ENCODE peak calls at places on chromosomes 4 and X, in eight cellular contexts. V is testis, X is osteoblast, U is brain microvascular endothelial cell, B is BJ, Y is GM12865, H is tibial artery, M is AG04450. C is an unnamed sample.

GRCh38 chrX:18833071-18833731 is 125.8 kb downstream of the PPEF1 start:
- DNase-seq in H (peak), V (peak), U (peak), X (no peak), Y (no peak), M (no peak), B (no peak), C (peak)

GRCh38 chrX:136192135-136192534 is 44.8 kb downstream of the FHL1 start:
- DNase-seq in M (no peak), Y (no peak), X (no peak), U (no peak), B (no peak), H (no peak), V (no peak), C (no peak)

GRCh38 chr4:5019274-5019673 is at the start of gene CYTL1:
- DNase-seq in X (no peak), M (no peak), Y (no peak), H (no peak), B (no peak), U (no peak), V (no peak), C (peak)

GRCh38 chr4:139027771-139028170 is 12.2 kb downstream of the NOCT start:
- DNase-seq in M (no peak), U (no peak), X (no peak), V (no peak), Y (no peak), H (no peak), B (no peak), C (no peak)

GRCh38 chr4:115575851-115576250 is 462.4 kb upstream of the NDST4 start:
- DNase-seq in X (no peak), H (no peak), Y (no peak), M (no peak), B (no peak), U (no peak), V (no peak), C (no peak)

GRCh38 chrX:72545990-72546389 is 26.7 kb downstream of the HDAC8 start:
- DNase-seq in X (no peak), M (no peak), U (peak), Y (no peak), B (no peak), H (no peak), V (no peak), C (no peak)

GRCh38 chrX:19545651-19546050 is 30.3 kb upstream of the MAP3K15 start:
- DNase-seq in V (no peak), H (no peak), Y (no peak), U (no peak), B (no peak), X (no peak), M (no peak), C (no peak)

GRCh38 chrX:1679238-1679637 is 64.4 kb downstream of the ASMT start:
- DNase-seq in B (peak), V (no peak), H (no peak), X (no peak), Y (peak), U (peak), M (no peak), C (no peak)

GRCh38 chrX:93673869-93674271 is at the start of gene FAM133A:
- DNase-seq in H (no peak), X (no peak), Y (no peak), B (peak), M (no peak), U (no peak), V (peak), C (peak)

GRCh38 chr4:182847543-182847942 is 69.6 kb downstream of the DCTD start:
- DNase-seq in H (no peak), B (no peak), Y (no peak), U (no peak), X (no peak), V (no peak), M (no peak), C (peak)

GRCh38 chr4:165516281-165516833 is 137.5 kb downstream of the CPE start:
- DNase-seq in Y (no peak), X (no peak), M (no peak), V (no peak), U (no peak), B (no peak), H (no peak), C (no peak)

GRCh38 chr4:159141193-159141592 is 38.3 kb downstream of the RAPGEF2 start:
- DNase-seq in X (peak), H (no peak), M (peak), U (peak), Y (no peak), B (no peak), V (no peak), C (no peak)

GRCh38 chr4:86926428-86927086 is 8.3 kb upstream of the AFF1 start:
- DNase-seq in U (no peak), Y (no peak), X (no peak), M (no peak), V (no peak), B (no peak), H (no peak), C (no peak)

GRCh38 chr4:185838514-185839203 is 26.7 kb upstream of the SORBS2 start:
- DNase-seq in M (no peak), U (peak), Y (no peak), X (peak), V (no peak), B (no peak), H (no peak), C (no peak)

GRCh38 chrX:118540342-118540741 is 44.7 kb downstream of the DOCK11 start:
- DNase-seq in M (no peak), B (no peak), U (no peak), V (no peak), X (no peak), H (no peak), Y (no peak), C (no peak)

GRCh38 chrX:118536204-118536603 is 40.6 kb downstream of the DOCK11 start:
- DNase-seq in Y (peak), B (no peak), U (no peak), X (no peak), V (no peak), M (no peak), H (no peak), C (no peak)

GRCh38 chrX:118541482-118541881 is 45.9 kb downstream of the DOCK11 start:
- DNase-seq in M (no peak), Y (no peak), V (no peak), X (no peak), U (no peak), B (no peak), H (no peak), C (no peak)

GRCh38 chrX:118534716-118535493 is 39.3 kb downstream of the DOCK11 start:
- DNase-seq in Y (no peak), X (no peak), H (no peak), M (no peak), B (no peak), V (no peak), U (no peak), C (peak)

DNA sequence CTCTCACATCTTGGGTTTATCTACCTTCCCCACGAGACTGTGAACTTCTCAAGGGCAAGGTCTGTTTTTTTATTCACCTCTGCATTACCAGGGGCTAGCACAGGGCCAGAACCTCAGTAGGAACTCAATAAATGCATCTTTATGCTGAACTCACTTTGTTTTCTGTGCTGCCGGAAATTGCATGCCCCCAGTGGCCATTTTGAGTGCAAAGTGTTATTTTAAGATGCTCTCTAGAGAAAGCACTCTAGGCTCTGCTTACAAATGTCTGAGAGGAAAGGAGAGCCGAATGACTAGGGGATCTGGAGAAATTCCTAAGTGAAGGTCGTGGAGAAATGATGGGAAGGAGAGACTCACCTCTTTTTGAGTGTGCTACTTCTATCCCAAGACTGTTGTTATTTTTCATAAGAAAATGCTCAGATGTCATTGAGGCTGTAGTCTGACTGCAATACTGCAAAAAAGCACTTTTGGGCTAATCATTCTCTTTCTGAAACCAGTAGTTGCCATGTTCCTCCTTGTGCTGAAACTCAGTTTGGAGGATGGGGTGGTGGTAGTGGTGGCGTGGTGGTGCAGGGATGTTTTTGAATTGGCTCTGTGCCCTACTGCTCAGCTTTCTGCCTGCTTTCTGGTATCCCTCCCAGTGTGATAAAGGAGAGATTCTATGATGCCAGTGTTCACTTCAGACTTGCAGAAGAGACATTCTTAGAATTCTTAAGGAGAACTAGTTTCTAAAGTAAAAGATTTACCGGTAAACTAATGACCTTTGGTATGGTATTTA is 41.3 kb downstream of the DOCK11 start:
- DNase-seq in X (no peak), M (no peak), U (peak), V (no peak), Y (peak), B (no peak), H (no peak), C (peak)
- TF ChIP-seq CTCF in X (peak), M (peak), U (peak), V (peak), Y (peak), B (peak), H (no peak), C (peak)

GRCh38 chr4:122755675-122756074 is 23.2 kb downstream of the BBS12 start:
- DNase-seq in H (no peak), B (no peak), X (no peak), Y (no peak), V (no peak), M (no peak), U (no peak), C (no peak)
- H3K4me3 ChIP-seq in H (no peak), B (no peak), X (no peak), Y (no peak), V (no peak), M (no peak), U (no peak), C (no peak)

DNA sequence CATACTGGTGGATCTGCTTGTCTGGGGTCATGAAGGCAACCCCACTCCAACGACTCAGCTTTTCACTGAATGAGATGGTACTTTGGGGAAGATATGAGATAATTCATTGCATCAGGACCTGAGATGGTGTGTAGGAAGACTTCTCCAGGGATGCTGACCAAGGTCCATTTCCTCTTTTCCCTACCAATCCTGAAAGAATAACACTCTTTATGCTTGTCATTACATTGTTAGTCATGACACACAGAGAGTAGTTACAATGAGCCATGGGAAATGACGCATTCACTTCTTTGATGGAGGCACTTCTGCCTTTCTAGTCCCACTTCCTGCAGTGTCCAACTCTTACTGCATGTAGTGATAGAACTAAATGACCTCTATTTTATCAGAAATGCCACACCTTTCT is 58.6 kb downstream of the AREG start:
- DNase-seq in Y (no peak), H (no peak), M (no peak), B (no peak), V (no peak), U (peak), X (peak), C (no peak)
- TF ChIP-seq CTCF in Y (no peak), H (no peak), M (no peak), B (no peak), V (no peak), U (no peak), X (no peak), C (no peak)

DNA sequence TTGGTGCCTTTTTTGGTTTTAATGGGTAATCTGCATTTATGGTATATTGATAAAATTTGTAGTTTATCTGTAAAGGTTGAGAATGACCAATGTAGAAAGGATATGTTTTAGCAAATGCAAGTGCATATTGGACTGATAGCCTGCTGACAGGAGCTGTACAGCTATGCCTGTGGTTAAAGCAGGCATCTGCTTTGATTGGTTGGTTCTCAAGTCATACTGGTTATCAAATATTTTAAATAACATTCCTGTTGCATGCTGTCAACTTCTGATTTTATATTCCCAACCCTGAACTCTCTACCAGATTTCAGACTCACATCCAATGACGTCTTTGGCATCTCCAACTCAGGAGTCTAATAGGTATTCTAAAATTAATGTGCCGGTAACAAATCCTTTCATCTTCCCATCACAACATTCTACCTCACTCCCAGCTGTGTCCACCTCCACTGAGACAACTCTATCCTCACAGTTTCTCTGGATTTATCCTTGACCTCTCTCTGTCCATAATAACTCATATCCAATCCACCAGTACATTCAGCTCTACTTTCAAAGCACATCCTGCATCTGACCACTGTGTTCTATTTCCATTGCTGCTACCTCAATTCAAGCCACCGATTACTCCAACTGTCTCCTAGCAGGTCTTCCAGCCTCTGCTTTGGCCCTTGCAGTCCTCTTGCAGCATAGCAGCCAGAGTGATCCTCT is 125.7 kb downstream of the CAMK2D start:
- DNase-seq in U (peak), M (peak), B (no peak), X (peak), Y (peak), V (no peak), H (no peak), C (peak)
- H3K4me3 ChIP-seq in U (no peak), M (no peak), B (no peak), X (no peak), Y (no peak), V (no peak), H (no peak), C (no peak)

DNA sequence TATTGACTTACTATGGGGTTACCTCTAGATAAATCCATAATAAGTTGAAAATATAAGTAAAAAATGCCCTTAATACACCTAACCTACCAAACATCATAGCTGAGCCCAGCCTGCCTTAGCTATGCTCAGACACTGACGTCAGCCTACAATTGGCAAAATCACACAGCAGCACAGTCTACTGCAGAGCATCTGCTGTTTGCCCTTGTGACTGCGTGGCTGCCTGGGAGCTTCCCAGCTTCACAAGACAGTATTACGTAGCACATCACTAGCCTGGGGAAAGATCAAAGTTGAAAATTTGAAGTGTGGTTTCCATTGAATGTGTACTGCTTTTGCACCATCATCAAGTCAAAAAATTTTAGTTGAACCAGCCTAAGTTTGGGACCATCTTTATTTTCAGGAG is 8.8 kb downstream of the HTT-AS start:
- DNase-seq in B (no peak), H (no peak), X (no peak), V (no peak), U (no peak), Y (no peak), M (no peak), C (no peak)
- TF ChIP-seq CTCF in B (no peak), H (no peak), X (no peak), V (no peak), U (no peak), Y (no peak), M (no peak), C (no peak)

GRCh38 chr4:108035691-108036090 is 46.0 kb downstream of the HADH start:
- DNase-seq in M (no peak), V (no peak), B (no peak), U (no peak), H (no peak), Y (peak), X (no peak), C (no peak)
- H3K4me3 ChIP-seq in M (no peak), V (no peak), B (no peak), U (no peak), H (no peak), Y (no peak), X (no peak), C (no peak)

GRCh38 chrX:50067435-50068292 is 133.1 kb downstream of the AKAP4 start:
- DNase-seq in V (peak), H (no peak), Y (no peak), B (no peak), M (no peak), U (peak), X (no peak), C (peak)
- TF ChIP-seq CTCF in V (no peak), H (no peak), Y (no peak), B (no peak), M (peak), U (no peak), X (no peak), C (peak)

GRCh38 chr4:2318476-2318875 is 56.6 kb upstream of the MXD4 start:
- DNase-seq in B (no peak), Y (no peak), V (no peak), M (no peak), H (no peak), U (no peak), X (no peak), C (no peak)
- H3K4me3 ChIP-seq in B (no peak), Y (no peak), V (no peak), M (no peak), H (no peak), U (no peak), X (no peak), C (no peak)

GRCh38 chrX:150643271-150643670 is 49.9 kb upstream of the MTMR1 start:
- DNase-seq in B (no peak), Y (no peak), V (no peak), U (no peak), X (no peak), M (no peak), H (no peak), C (peak)
- TF ChIP-seq CTCF in B (no peak), Y (no peak), V (no peak), U (no peak), X (peak), M (peak), H (no peak), C (peak)